ENCODE peak calls at places on chromosomes 6 and 20, in four cellular contexts. E is mesenteric fat pad, W is GF-D8, Y is natural killer cell. J is an unnamed sample.

GRCh38 chr6:135438907-135439535 is 58.5 kb downstream of the AHI1 start:
- DNase-seq in E (no peak), W (peak; percentile 47), Y (no peak), J (no peak)

GRCh38 chr20:18853946-18854646 is 40.5 kb downstream of the SCP2D1 start:
- DNase-seq in E (no peak), W (no peak), Y (no peak), J (no peak)

GRCh38 chr20:58218665-58219341 is 9.7 kb downstream of the ANKRD60 start:
- DNase-seq in E (peak; percentile 45), W (no peak), Y (no peak), J (no peak)

GRCh38 chr6:5968817-5969726 is 37.7 kb downstream of the NRN1 start:
- DNase-seq in E (no peak), W (no peak), Y (no peak), J (no peak)

GRCh38 chr6:166488701-166489100 is 97.8 kb downstream of the RAMACL start:
- DNase-seq in E (no peak), W (no peak), Y (no peak), J (no peak)

GRCh38 chr20:23255658-23256385 is 94.8 kb upstream of the NXT1 start:
- DNase-seq in E (no peak), W (no peak), Y (no peak), J (peak; percentile 67)

GRCh38 chr6:33809619-33810018 is 5.8 kb upstream of the MLN start:
- DNase-seq in E (no peak), W (no peak), Y (no peak), J (no peak)

GRCh38 chr20:37347891-37348642 is 2.1 kb downstream of the SRC start:
- DNase-seq in E (no peak), W (no peak), Y (no peak), J (peak; percentile 37)

GRCh38 chr20:10467985-10468845 is 33.1 kb downstream of the SLX4IP start:
- DNase-seq in E (no peak), W (no peak), Y (no peak), J (no peak)

GRCh38 chr6:107968081-107968480 is 10.1 kb upstream of the SEC63 start:
- DNase-seq in E (no peak), W (no peak), Y (no peak), J (no peak)

GRCh38 chr6:41021832-41022231 is 17.2 kb downstream of the UNC5CL start:
- DNase-seq in E (no peak), W (no peak), Y (no peak), J (no peak)

GRCh38 chr6:71468841-71469750 is 180.5 kb downstream of the OGFRL1 start:
- DNase-seq in E (no peak), W (no peak), Y (no peak), J (no peak)

GRCh38 chr6:75849329-75850025 is 100.4 kb downstream of the MYO6 start:
- DNase-seq in E (no peak), W (no peak), Y (no peak), J (no peak)

GRCh38 chr6:34234667-34235604 is 1.7 kb upstream of the HMGA1 start:
- DNase-seq in E (no peak), W (no peak), Y (no peak), J (peak; percentile 68)

GRCh38 chr20:18001131-18001921 is 32.5 kb downstream of the MGME1 start:
- DNase-seq in E (no peak), W (no peak), Y (no peak), J (no peak)

GRCh38 chr20:41029150-41029872 is 689 bp downstream of the TOP1 start:
- DNase-seq in E (no peak), W (no peak), Y (peak; percentile 47), J (peak; percentile 65)

GRCh38 chr6:152356659-152357058 is 280.5 kb downstream of the SYNE1 start:
- DNase-seq in E (no peak), W (peak; percentile 35), Y (no peak), J (no peak)

GRCh38 chr6:161273356-161273751 is 507 bp downstream of the AGPAT4 start:
- DNase-seq in E (no peak), W (no peak), Y (peak; percentile 38), J (no peak)

GRCh38 chr20:45345104-45345936 is 2.9 kb downstream of the SDC4 start:
- DNase-seq in E (no peak), W (no peak), Y (no peak), J (no peak)

GRCh38 chr20:52103911-52104545 is 87.6 kb downstream of the ZFP64 start:
- DNase-seq in E (peak; percentile 62), W (peak; percentile 95), Y (no peak), J (no peak)

GRCh38 chr6:169968541-169969270 is 217.3 kb downstream of the ERMARD start:
- DNase-seq in E (no peak), W (no peak), Y (peak; percentile 1), J (peak; percentile 58)

GRCh38 chr6:130697661-130698535 is 129.3 kb upstream of the SMLR1 start:
- DNase-seq in E (no peak), W (no peak), Y (no peak), J (no peak)

GRCh38 chr20:23152308-23152892 is 66.3 kb upstream of the CD93 start:
- DNase-seq in E (peak; percentile 94), W (peak; percentile 39), Y (no peak), J (peak; percentile 84)

GRCh38 chr20:39532205-39532604 is 570.1 kb downstream of the DHX35 start:
- DNase-seq in E (no peak), W (no peak), Y (no peak), J (no peak)

GRCh38 chr6:155121699-155122098 is 126.6 kb downstream of the TIAM2 start:
- DNase-seq in E (no peak), W (no peak), Y (no peak), J (no peak)

J was measured in suprapubic skin.